ENCODE peak calls at places on chromosome 11, in nine cellular contexts. I is psoas muscle, T is transverse colon, Y is cardiac fibroblast, A is esophagus squamous epithelium, W is tibial nerve, S is coronary artery, U is uterus, Z is fibroblast of mammary gland. C is an unnamed sample.

GRCh38 chr11:85627998-85628770 is at the start of gene TMEM126B:
- DNase-seq in T (peak), A (peak), Y (peak), S (peak), U (peak), W (peak), I (peak), Z (peak), C (peak)

GRCh38 chr11:7098235-7098832 is 9.5 kb downstream of the RBMXL2 start:
- DNase-seq in I (no peak), A (no peak), U (no peak), W (no peak), T (no peak), Y (peak), Z (peak), S (no peak), C (peak)

GRCh38 chr11:96878299-96879051 is 488.7 kb downstream of the JRKL start:
- DNase-seq in A (no peak), I (no peak), W (no peak), Y (no peak), Z (no peak), T (no peak), S (no peak), U (no peak), C (no peak)

GRCh38 chr11:130477646-130478203 is 29.3 kb downstream of the ADAMTS15 start:
- DNase-seq in Z (peak), W (no peak), T (no peak), A (no peak), U (no peak), Y (peak), S (no peak), I (no peak), C (no peak)

GRCh38 chr11:82458777-82459176 is 274.9 kb downstream of the FAM181B start:
- DNase-seq in A (no peak), W (no peak), Z (no peak), I (no peak), T (no peak), U (no peak), Y (no peak), S (no peak), C (no peak)

GRCh38 chr11:57812634-57813033 is 51.0 kb downstream of the CTNND1 start:
- DNase-seq in U (no peak), W (no peak), I (no peak), Y (no peak), Z (no peak), S (no peak), A (no peak), T (no peak), C (no peak)

GRCh38 chr11:78101073-78101472 is 21.4 kb upstream of the NDUFC2 start:
- DNase-seq in U (no peak), Y (no peak), A (no peak), S (no peak), T (no peak), I (no peak), W (no peak), Z (no peak), C (peak)

GRCh38 chr11:106466441-106467190 is 389.2 kb downstream of the AASDHPPT start:
- DNase-seq in A (no peak), Z (peak), Y (peak), T (no peak), S (no peak), W (no peak), I (no peak), U (no peak), C (peak)

GRCh38 chr11:93192163-93192562 is 5.6 kb downstream of the SLC36A4 start:
- DNase-seq in A (no peak), W (no peak), T (no peak), I (no peak), S (no peak), Z (no peak), Y (peak), U (no peak), C (peak)

GRCh38 chr11:130202818-130203671 is 43.5 kb downstream of the ST14 start:
- DNase-seq in A (no peak), Z (no peak), S (no peak), W (no peak), T (no peak), U (no peak), I (no peak), Y (no peak), C (no peak)

GRCh38 chr11:36312593-36312990 is 16.5 kb downstream of the PRR5L start:
- DNase-seq in A (no peak), I (no peak), T (no peak), S (no peak), Y (peak), Z (peak), U (no peak), W (no peak), C (peak)

GRCh38 chr11:124429599-124429998 is 4.9 kb upstream of the OR8B4 start:
- DNase-seq in A (no peak), W (no peak), S (no peak), I (no peak), Y (no peak), T (no peak), Z (no peak), U (no peak), C (no peak)

GRCh38 chr11:1121343-1122331 is 36.1 kb upstream of the MUC5AC start:
- DNase-seq in S (no peak), I (no peak), Y (no peak), Z (peak), W (no peak), A (no peak), T (peak), U (no peak), C (peak)

GRCh38 chr11:34840736-34841386 is 75.3 kb downstream of the APIP start:
- DNase-seq in A (no peak), Z (peak), W (no peak), U (no peak), Y (peak), T (peak), I (no peak), S (no peak), C (peak)

GRCh38 chr11:104705475-104706195 is 192.6 kb downstream of the CASP12 start:
- DNase-seq in A (peak), U (no peak), Z (no peak), W (no peak), I (peak), Y (peak), T (peak), S (no peak), C (peak)

GRCh38 chr11:65429724-65430405 is 7.3 kb downstream of the NEAT1 start:
- DNase-seq in Y (peak), W (no peak), I (peak), T (peak), S (peak), U (peak), A (no peak), Z (peak), C (peak)

GRCh38 chr11:34358258-34358665 is 452 bp upstream of the ABTB2 start:
- DNase-seq in Z (peak), I (peak), U (peak), S (peak), T (peak), W (no peak), Y (peak), A (no peak), C (peak)

DNA sequence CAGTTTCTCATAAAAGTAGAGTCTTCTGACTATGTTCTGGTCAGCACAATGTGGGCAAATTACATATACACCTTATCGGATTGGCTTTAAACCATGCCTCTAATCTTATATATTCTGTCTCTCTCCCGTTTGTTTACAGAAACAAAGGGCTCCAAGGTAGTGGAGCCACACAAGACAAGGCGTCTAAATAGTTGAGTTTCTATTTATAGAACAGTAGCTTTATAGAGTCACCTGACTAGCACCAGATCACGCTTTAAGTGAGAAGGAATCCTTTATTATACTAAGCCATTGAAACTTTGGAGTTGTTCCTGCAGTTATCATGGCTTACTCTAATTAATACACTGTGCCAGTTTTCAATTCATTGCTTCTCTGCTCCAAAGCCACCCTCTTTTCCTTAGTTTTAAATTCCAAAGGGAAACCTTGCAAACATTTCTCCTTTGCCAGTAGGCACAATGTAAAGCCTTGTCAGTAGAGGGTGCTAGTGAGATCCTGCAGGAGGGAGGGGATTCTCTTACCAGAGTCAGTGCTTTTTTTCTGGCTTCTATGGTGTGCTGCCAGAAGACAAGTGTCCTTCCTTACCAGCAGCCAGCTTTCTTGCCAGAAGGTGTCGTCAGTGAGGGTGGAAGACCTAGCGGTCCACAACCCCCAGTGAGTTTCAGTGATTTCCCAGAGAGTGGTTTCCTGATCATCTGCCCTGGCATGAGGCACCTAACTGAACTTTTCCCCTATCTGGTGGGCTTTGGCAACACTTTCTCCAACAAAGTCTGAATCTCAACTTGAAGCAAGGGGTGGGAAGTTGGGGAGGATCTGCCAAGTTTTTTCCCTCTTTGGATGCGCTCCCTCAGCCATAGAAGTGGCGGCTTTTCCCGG is 71.7 kb downstream of the RAB38 start:
- DNase-seq in Y (peak), I (no peak), T (peak), A (no peak), W (no peak), Z (peak), S (no peak), U (no peak), C (peak)
- TF ChIP-seq CTCF in Y (peak), I (no peak), T (peak), A (no peak), W (no peak), Z (peak), S (no peak), U (no peak), C (peak)

DNA sequence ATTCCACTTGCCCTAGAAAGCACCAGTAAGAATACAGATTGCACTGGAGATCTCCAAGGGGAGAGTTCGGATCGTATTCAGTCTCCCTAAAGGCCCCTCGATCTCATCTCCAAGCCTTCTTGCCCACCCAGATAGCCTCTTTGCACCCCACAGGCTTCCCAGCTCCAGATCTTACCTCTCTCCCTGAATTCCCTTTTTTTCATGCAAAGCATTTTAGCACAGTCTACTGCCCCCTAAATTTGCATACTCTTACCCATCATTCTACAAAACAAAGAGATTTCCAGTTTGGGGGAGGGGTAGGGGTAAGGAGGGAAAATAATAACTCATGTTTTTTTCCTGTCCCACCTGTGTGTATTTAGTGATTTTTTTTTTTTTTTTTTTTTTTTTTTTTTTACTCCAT is 105.2 kb downstream of the NAV2 start:
- DNase-seq in T (no peak), Y (no peak), S (no peak), U (no peak), W (no peak), A (no peak), Z (no peak), I (no peak), C (no peak)
- H3K4me3 ChIP-seq in T (no peak), Y (no peak), S (no peak), U (no peak), W (no peak), A (no peak), Z (no peak), I (no peak), C (no peak)

GRCh38 chr11:114196994-114197702 is 99.1 kb upstream of the NNMT start:
- DNase-seq in A (no peak), Y (no peak), Z (peak), T (no peak), U (no peak), I (no peak), S (no peak), W (no peak), C (peak)

GRCh38 chr11:114199051-114199450 is 97.1 kb upstream of the NNMT start:
- DNase-seq in I (no peak), A (no peak), U (no peak), T (no peak), S (no peak), Z (no peak), Y (no peak), W (no peak), C (no peak)

GRCh38 chr11:114193730-114194674 is 102.2 kb upstream of the NNMT start:
- DNase-seq in W (no peak), S (no peak), U (no peak), I (no peak), Y (peak), T (no peak), A (no peak), Z (peak), C (peak)

GRCh38 chr11:114197799-114198500 is 98.2 kb upstream of the NNMT start:
- DNase-seq in S (peak), T (peak), U (peak), A (no peak), W (no peak), Y (peak), Z (peak), I (peak), C (peak)

GRCh38 chr11:114195981-114196731 is 100.0 kb upstream of the NNMT start:
- DNase-seq in I (no peak), S (no peak), W (no peak), U (no peak), Y (peak), T (no peak), Z (peak), A (no peak), C (no peak)
- TF ChIP-seq CTCF in I (no peak), S (no peak), W (no peak), U (no peak), Y (peak), T (no peak), Z (no peak), A (no peak), C (no peak)

DNA sequence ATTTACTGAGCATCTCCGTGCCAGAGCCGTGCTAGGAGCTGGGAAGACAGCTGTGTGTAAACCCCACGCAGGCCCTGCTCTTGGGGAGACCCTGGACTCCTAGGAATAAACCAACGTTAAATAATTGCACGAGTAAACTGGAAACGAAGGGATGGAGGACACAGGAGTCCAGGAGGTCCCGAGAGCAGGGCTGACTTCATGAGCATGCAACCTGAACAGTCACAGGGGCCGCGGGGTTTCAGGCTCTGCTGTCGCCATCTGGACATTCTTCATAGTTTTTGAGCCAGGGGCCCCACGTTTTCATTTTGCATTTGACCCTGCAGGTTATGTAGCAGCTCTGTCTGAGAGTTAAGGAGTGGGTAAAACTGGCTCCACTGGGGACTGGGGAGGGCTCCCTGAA is 63.0 kb downstream of the PRDM11 start:
- DNase-seq in S (no peak), A (no peak), I (no peak), W (no peak), Y (no peak), Z (no peak), T (no peak), U (no peak), C (no peak)
- H3K4me3 ChIP-seq in S (peak), A (no peak), I (peak), W (no peak), Y (no peak), Z (no peak), T (no peak), U (no peak), C (no peak)

DNA sequence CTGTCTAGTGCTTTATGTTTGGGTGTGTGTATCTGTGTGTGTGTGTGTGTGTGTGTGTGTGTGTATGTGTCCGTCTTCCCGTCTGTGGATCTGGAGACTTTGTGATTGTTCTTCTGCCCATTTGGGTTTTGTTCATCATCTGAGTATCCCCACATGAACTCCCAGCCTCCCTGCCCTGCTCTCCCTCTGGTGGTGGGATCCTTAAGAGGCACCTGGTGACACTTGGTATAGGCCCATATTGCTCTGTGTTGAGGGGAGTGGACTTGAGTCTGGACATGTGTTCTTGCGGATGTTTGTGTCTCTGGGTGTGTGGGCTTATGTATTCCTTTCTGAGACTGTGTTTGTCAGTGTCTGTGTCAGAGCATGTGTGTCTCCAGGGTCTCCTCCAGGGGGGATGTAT is 15.3 kb downstream of the RCOR2 start:
- DNase-seq in Z (peak), A (no peak), Y (peak), U (no peak), W (no peak), T (no peak), I (no peak), S (no peak), C (peak)
- TF ChIP-seq CTCF in Z (peak), A (peak), Y (peak), U (no peak), W (no peak), T (peak), I (no peak), S (no peak), C (peak)

GRCh38 chr11:62854825-62855570 is 15.6 kb upstream of the WDR74 start:
- DNase-seq in I (no peak), T (no peak), A (no peak), U (no peak), W (no peak), Z (peak), Y (no peak), S (no peak), C (peak)

GRCh38 chr11:62856333-62856910 is 17.0 kb upstream of the WDR74 start:
- DNase-seq in A (no peak), S (no peak), U (no peak), T (no peak), Z (peak), W (no peak), I (no peak), Y (no peak), C (no peak)

GRCh38 chr11:62858201-62858600 is 18.8 kb upstream of the WDR74 start:
- DNase-seq in Z (no peak), T (no peak), A (no peak), U (no peak), W (no peak), Y (no peak), I (no peak), S (no peak), C (no peak)

GRCh38 chr11:62855571-62856332 is 16.4 kb upstream of the WDR74 start:
- DNase-seq in T (peak), A (peak), Z (peak), U (peak), Y (peak), W (peak), I (peak), S (peak), C (peak)

GRCh38 chr11:62857541-62857982 is 18.2 kb upstream of the WDR74 start:
- DNase-seq in T (no peak), W (no peak), I (no peak), S (no peak), Y (no peak), U (no peak), A (no peak), Z (no peak), C (no peak)
- H3K4me3 ChIP-seq in T (no peak), W (no peak), I (no peak), S (no peak), Y (no peak), U (no peak), A (no peak), Z (peak), C (no peak)